ENCODE peak calls at places on chromosomes 5 and 9, in seven cellular contexts. M is right lobe of liver, V is thyroid gland, N is fibroblast of lung, W is heart left ventricle, U is endothelial cell of umbilical vein, H is heart right ventricle. Y is an unnamed sample. For H3K27me3, the result is how much of the 10 kb centered on the place peaks cover.

GRCh38 chr5:138942861-138943260 is 67.7 kb upstream of the LRRTM2 start:
- DNase-seq in W (no peak), N (no peak), U (no peak), M (no peak), H (no peak), V (peak), Y (no peak)

GRCh38 chr9:132849168-132849831 is 28.8 kb downstream of the AK8 start:
- DNase-seq in N (no peak), U (no peak), H (no peak), M (no peak), W (no peak), V (no peak), Y (no peak)

GRCh38 chr5:141866111-141866510 is 12.1 kb downstream of the PCDH1 start:
- DNase-seq in V (peak), N (no peak), U (no peak), M (no peak), H (no peak), W (no peak), Y (peak)

GRCh38 chr9:87676976-87677775 is 48.7 kb upstream of the CTSL start:
- DNase-seq in U (peak), N (peak), M (no peak), W (peak), V (peak), H (peak), Y (no peak)

GRCh38 chr5:120985526-120985925 is 521.4 kb downstream of the PRR16 start:
- DNase-seq in V (no peak), U (no peak), N (no peak), W (no peak), H (no peak), M (no peak), Y (no peak)

GRCh38 chr5:53023969-53024368 is 34.8 kb downstream of the ITGA2 start:
- DNase-seq in V (no peak), H (no peak), U (peak), W (no peak), N (peak), M (no peak), Y (no peak)

GRCh38 chr5:72402959-72403628 is 82.9 kb downstream of the PTCD2 start:
- DNase-seq in N (no peak), U (peak), V (peak), H (peak), W (peak), M (no peak), Y (no peak)

GRCh38 chr5:107980923-107981748 is 310.4 kb upstream of the EFNA5 start:
- DNase-seq in V (no peak), U (no peak), W (no peak), M (no peak), H (no peak), N (peak), Y (no peak)

GRCh38 chr5:142684508-142685031 is 1.3 kb downstream of the FGF1 start:
- DNase-seq in W (no peak), N (peak), U (peak), V (peak), H (no peak), M (no peak), Y (no peak)

GRCh38 chr5:76493190-76493837 is 90.2 kb downstream of the IQGAP2 start:
- DNase-seq in M (no peak), U (no peak), W (no peak), H (no peak), V (no peak), N (no peak), Y (no peak)

GRCh38 chr9:90641868-90642558 is 611 bp downstream of the DIRAS2 start:
- DNase-seq in U (no peak), H (no peak), N (no peak), V (peak), M (no peak), W (no peak), Y (no peak)

GRCh38 chr5:73032635-73033034 is 76.8 kb downstream of the FCHO2 start:
- DNase-seq in N (peak), M (no peak), U (no peak), H (no peak), W (no peak), V (no peak), Y (no peak)

GRCh38 chr5:176169393-176170063 is 68.7 kb upstream of the SIMC1 start:
- DNase-seq in N (no peak), W (no peak), H (no peak), U (no peak), V (no peak), M (no peak), Y (no peak)

GRCh38 chr9:95764920-95765319 is 110.6 kb upstream of the ERCC6L2 start:
- DNase-seq in W (no peak), U (no peak), H (no peak), M (no peak), N (no peak), V (no peak), Y (no peak)

GRCh38 chr5:58773744-58774441 is 191.0 kb downstream of the RAB3C start:
- DNase-seq in W (peak), U (no peak), H (peak), N (no peak), V (peak), M (peak), Y (no peak)

GRCh38 chr5:96794757-96795156 is 13.0 kb downstream of the ERAP1 start:
- DNase-seq in V (no peak), U (no peak), N (no peak), M (no peak), H (no peak), W (no peak), Y (no peak)

GRCh38 chr9:20689833-20690232 is 5.8 kb downstream of the FOCAD start:
- DNase-seq in N (no peak), V (no peak), M (no peak), U (no peak), W (no peak), H (no peak), Y (no peak)

GRCh38 chr9:75185585-75186170 is 97.4 kb downstream of the OSTF1 start:
- DNase-seq in V (peak), M (peak), H (no peak), N (peak), W (no peak), U (peak), Y (peak)

GRCh38 chr9:129253820-129254381 is 75.8 kb upstream of the IER5L start:
- DNase-seq in V (no peak), H (peak), U (no peak), M (no peak), W (peak), N (peak), Y (peak)

GRCh38 chr5:56449071-56449470 is 215.9 kb upstream of the ANKRD55 start:
- DNase-seq in V (no peak), W (no peak), M (no peak), N (no peak), H (no peak), U (no peak), Y (no peak)

GRCh38 chr9:121989010-121989409 is 104.1 kb downstream of the TTLL11 start:
- DNase-seq in N (no peak), W (peak), H (no peak), M (no peak), U (peak), V (no peak), Y (no peak)

GRCh38 chr5:41346609-41347008 is 133.3 kb upstream of the C6 start:
- DNase-seq in N (peak), H (no peak), U (peak), W (no peak), V (no peak), M (no peak), Y (no peak)

GRCh38 chr9:121034529-121034928 is 15.5 kb downstream of the C5 start:
- DNase-seq in H (no peak), V (no peak), U (no peak), M (no peak), N (no peak), W (no peak), Y (no peak)

GRCh38 chr5:145479862-145480261 is 355.3 kb downstream of the PRELID2 start:
- DNase-seq in H (no peak), N (peak), M (no peak), W (no peak), U (no peak), V (no peak), Y (no peak)

GRCh38 chr9:36877239-36877638 is 156.8 kb downstream of the PAX5 start:
- DNase-seq in H (no peak), U (no peak), V (no peak), M (no peak), W (no peak), N (no peak), Y (no peak)

GRCh38 chr5:322942-323879 is 1.7 kb downstream of the AHRR start:
- DNase-seq in H (no peak), M (no peak), U (no peak), W (no peak), N (peak), V (no peak), Y (no peak)

GRCh38 chr5:320524-321232 is 836 bp upstream of the AHRR start:
- DNase-seq in H (no peak), W (no peak), V (no peak), M (no peak), N (no peak), U (no peak), Y (no peak)

GRCh38 chr5:321233-321725 is at the start of gene AHRR:
- DNase-seq in V (peak), N (peak), W (peak), U (peak), H (no peak), M (peak), Y (peak)

GRCh38 chr5:322281-322941 is 897 bp downstream of the AHRR start:
- DNase-seq in W (no peak), U (peak), V (no peak), H (no peak), N (peak), M (no peak), Y (no peak)

GRCh38 chr5:321726-322251 is 275 bp downstream of the AHRR start:
- DNase-seq in H (no peak), U (no peak), N (no peak), W (no peak), M (no peak), V (no peak), Y (no peak)
- H3K4me3 ChIP-seq in H (peak), U (peak), N (peak), W (peak), M (peak), V (no peak), Y (peak)

GRCh38 chr9:97846347-97846746 is 6.7 kb upstream of the FOXE1 start:
- DNase-seq in N (no peak), M (no peak), U (no peak), V (no peak), H (no peak), W (no peak), Y (no peak)

GRCh38 chr9:97845130-97845529 is 7.9 kb upstream of the FOXE1 start:
- DNase-seq in V (no peak), M (no peak), H (no peak), W (no peak), N (peak), U (no peak), Y (no peak)

GRCh38 chr9:97842960-97843359 is 10.1 kb upstream of the FOXE1 start:
- DNase-seq in W (no peak), N (no peak), M (no peak), V (no peak), U (no peak), H (no peak), Y (no peak)

GRCh38 chr9:97845763-97846162 is 7.3 kb upstream of the FOXE1 start:
- DNase-seq in H (no peak), W (no peak), U (no peak), N (no peak), M (no peak), V (no peak), Y (no peak)

GRCh38 chr9:97840521-97840920 is 12.5 kb upstream of the FOXE1 start:
- DNase-seq in W (no peak), M (no peak), H (no peak), V (no peak), U (no peak), N (peak), Y (no peak)
- H3K27me3 ChIP-seq in W (under half), M (under half), H (under half), V (under half), U (under half), N (under half), Y (under half)

GRCh38 chr5:128091579-128091978 is 8.0 kb downstream of the SLC12A2 start:
- DNase-seq in H (no peak), W (no peak), V (no peak), N (no peak), M (no peak), U (no peak), Y (no peak)

GRCh38 chr5:128097781-128098180 is 14.2 kb downstream of the SLC12A2 start:
- DNase-seq in V (no peak), M (no peak), N (no peak), W (no peak), H (no peak), U (no peak), Y (no peak)

GRCh38 chr5:128093368-128093767 is 9.8 kb downstream of the SLC12A2 start:
- DNase-seq in M (no peak), N (peak), V (no peak), U (no peak), H (no peak), W (no peak), Y (no peak)

GRCh38 chr5:128097224-128097623 is 13.7 kb downstream of the SLC12A2 start:
- DNase-seq in U (no peak), N (no peak), V (no peak), H (no peak), M (no peak), W (no peak), Y (no peak)

DNA sequence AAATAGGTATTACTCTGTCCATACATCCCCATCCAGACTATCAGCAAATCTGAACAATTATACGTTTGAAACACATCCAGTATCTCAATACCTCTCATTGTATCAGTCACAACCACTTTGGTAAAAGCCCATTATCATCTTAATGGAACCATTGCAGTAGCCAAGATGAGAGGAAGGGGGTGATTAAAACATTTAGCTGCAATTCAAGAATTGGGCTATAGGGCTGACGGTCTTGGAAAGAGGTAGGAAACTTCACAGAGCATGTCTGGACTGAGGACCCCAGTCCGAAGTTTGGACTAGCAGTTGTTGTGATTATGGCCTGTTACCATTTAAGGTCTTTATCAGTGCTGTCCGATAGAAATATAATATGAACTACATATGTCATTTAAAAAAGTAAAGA is 8.6 kb downstream of the SLC12A2 start:
- DNase-seq in V (no peak), M (no peak), U (no peak), N (no peak), H (no peak), W (no peak), Y (no peak)
- TF ChIP-seq CTCF in V (no peak), M (no peak), U (no peak), N (no peak), H (no peak), W (no peak), Y (no peak)

GRCh38 chr9:93126151-93126781 is 7.8 kb downstream of the NINJ1 start:
- DNase-seq in N (no peak), M (peak), U (no peak), V (peak), W (no peak), H (no peak), Y (peak)

GRCh38 chr9:93128011-93128714 is 5.9 kb downstream of the NINJ1 start:
- DNase-seq in V (peak), W (no peak), U (no peak), H (no peak), M (peak), N (no peak), Y (peak)

GRCh38 chr9:93127395-93127911 is 6.6 kb downstream of the NINJ1 start:
- DNase-seq in W (no peak), N (peak), V (peak), M (peak), H (no peak), U (no peak), Y (peak)

GRCh38 chr9:93125331-93125894 is 8.6 kb downstream of the NINJ1 start:
- DNase-seq in H (no peak), N (no peak), M (peak), V (no peak), W (no peak), U (no peak), Y (peak)

GRCh38 chr9:93126825-93127368 is 7.2 kb downstream of the NINJ1 start:
- DNase-seq in W (no peak), H (peak), U (peak), V (peak), N (peak), M (peak), Y (peak)
- H3K4me3 ChIP-seq in W (no peak), H (no peak), U (no peak), V (no peak), N (no peak), M (no peak), Y (no peak)

DNA sequence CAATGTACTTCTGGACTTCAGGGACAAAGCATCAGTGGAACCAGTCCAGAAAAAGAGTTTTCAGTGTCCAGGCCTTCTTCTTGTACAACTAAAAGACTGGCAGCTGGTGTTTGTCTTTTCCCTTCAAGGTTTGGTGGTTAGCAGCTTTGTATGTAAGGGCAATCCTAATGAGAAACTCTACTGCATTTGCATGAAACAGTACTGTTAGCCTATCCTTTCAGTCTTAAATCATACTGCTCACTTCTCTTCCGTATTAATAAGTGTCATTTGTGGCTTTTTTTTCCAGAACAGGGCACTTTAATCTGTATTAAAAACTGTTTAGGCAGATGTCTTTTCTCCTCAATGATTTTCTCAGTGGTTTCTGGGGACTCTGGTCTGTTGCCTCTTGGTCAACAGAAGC is 48.9 kb downstream of the FAM174A start:
- DNase-seq in N (no peak), V (no peak), M (no peak), U (no peak), H (no peak), W (no peak), Y (no peak)
- H3K27me3 ChIP-seq in N (under half), V (under half), M (under half), U (under half), H (under half), W (under half), Y (under half)

GRCh38 chr9:5500441-5501235 is 9.7 kb upstream of the PDCD1LG2 start:
- DNase-seq in V (peak), W (peak), U (peak), N (peak), M (peak), H (peak), Y (peak)
- TF ChIP-seq CTCF in V (no peak), W (no peak), U (no peak), N (no peak), M (no peak), H (no peak), Y (no peak)

Y was measured in lower lobe of right lung.